ENCODE peak calls at places on chromosomes 1 and 21, in seven cellular contexts. P, D, A, J, F, L and I are unnamed samples.

GRCh38 chr21:33886316-33886715 is 29.3 kb downstream of the ATP5PO start:
- DNase-seq in P (no peak), D (no peak), A (no peak), J (no peak), F (no peak), L (no peak), I (no peak)

GRCh38 chr1:203628997-203629508 is 2.4 kb downstream of the ATP2B4 start:
- DNase-seq in P (no peak), D (no peak), A (no peak), J (no peak), F (peak; percentile 21), L (no peak), I (no peak)

GRCh38 chr1:33971018-33971710 is 107.3 kb downstream of the HMGB4 start:
- DNase-seq in P (no peak), D (no peak), A (no peak), J (no peak), F (no peak), L (no peak), I (peak; percentile 45)

GRCh38 chr1:197521118-197521739 is 253.2 kb downstream of the CRB1 start:
- DNase-seq in P (no peak), D (peak; percentile 19), A (no peak), J (no peak), F (peak; percentile 51), L (no peak), I (no peak)

GRCh38 chr1:9180077-9180819 is 51.3 kb upstream of the GPR157 start:
- DNase-seq in P (no peak), D (no peak), A (no peak), J (no peak), F (no peak), L (no peak), I (no peak)

GRCh38 chr1:100543640-100544039 is 5.7 kb downstream of the GPR88 start:
- DNase-seq in P (no peak), D (no peak), A (peak; percentile 19), J (no peak), F (no peak), L (no peak), I (peak; percentile 68)

GRCh38 chr1:153515504-153516394 is 20.0 kb downstream of the S100A6 start:
- DNase-seq in P (no peak), D (no peak), A (no peak), J (no peak), F (no peak), L (no peak), I (peak; percentile 17)

GRCh38 chr1:165228676-165229075 is 127.8 kb downstream of the LMX1A start:
- DNase-seq in P (no peak), D (no peak), A (no peak), J (no peak), F (peak; percentile 42), L (no peak), I (no peak)

GRCh38 chr1:45622891-45623394 is 911 bp downstream of the CCDC17 start:
- DNase-seq in P (no peak), D (no peak), A (peak; percentile 64), J (peak; percentile 57), F (no peak), L (no peak), I (no peak)

GRCh38 chr1:245901565-245901964 is 605.5 kb downstream of the SMYD3 start:
- DNase-seq in P (no peak), D (no peak), A (no peak), J (no peak), F (no peak), L (no peak), I (no peak)

GRCh38 chr1:61318319-61319125 is 236.2 kb downstream of the NFIA start:
- DNase-seq in P (no peak), D (no peak), A (no peak), J (no peak), F (no peak), L (no peak), I (no peak)

GRCh38 chr1:46489169-46489637 is 433 bp upstream of the DMBX1 start:
- DNase-seq in P (no peak), D (no peak), A (no peak), J (no peak), F (no peak), L (peak; percentile 10), I (peak; percentile 74)

GRCh38 chr1:193514397-193514796 is 328.0 kb upstream of the B3GALT2 start:
- DNase-seq in P (no peak), D (no peak), A (no peak), J (no peak), F (no peak), L (no peak), I (no peak)

GRCh38 chr1:166122873-166123466 is 43.8 kb downstream of the FAM78B start:
- DNase-seq in P (no peak), D (no peak), A (no peak), J (no peak), F (no peak), L (no peak), I (no peak)

GRCh38 chr1:65896721-65897120 is 104.0 kb downstream of the PDE4B start:
- DNase-seq in P (no peak), D (no peak), A (no peak), J (no peak), F (no peak), L (no peak), I (no peak)